ENCODE peak calls at places on chromosome 13, in ten cellular contexts. Q, I, C, A, G, B, P, Y, X and T are unnamed samples.

GRCh38 chr13:34883381-34883780 is 58.7 kb upstream of the NBEA start:
- DNase-seq in Q (no peak), I (no peak), C (no peak), A (no peak), G (no peak), B (no peak), P (no peak), Y (no peak), X (no peak), T (no peak)

GRCh38 chr13:47252627-47253026 is 355.8 kb upstream of the HTR2A start:
- DNase-seq in Q (no peak), I (no peak), C (no peak), A (no peak), G (no peak), B (no peak), P (peak; percentile 35), Y (no peak), X (no peak), T (no peak)

GRCh38 chr13:113882266-113882627 is 18.4 kb upstream of the GAS6 start:
- DNase-seq in Q (peak; percentile 52), I (no peak), C (peak; percentile 80), A (no peak), G (no peak), B (peak; percentile 64), P (no peak), Y (no peak), X (no peak), T (no peak)

GRCh38 chr13:72290962-72291681 is 424.1 kb upstream of the DACH1 start:
- DNase-seq in Q (no peak), I (no peak), C (no peak), A (no peak), G (peak; percentile 74), B (no peak), P (peak; percentile 84), Y (no peak), X (no peak), T (no peak)

GRCh38 chr13:26707122-26708006 is 53.2 kb downstream of the GPR12 start:
- DNase-seq in Q (peak; percentile 38), I (peak; percentile 25), C (no peak), A (no peak), G (peak; percentile 9), B (no peak), P (peak; percentile 57), Y (no peak), X (peak; percentile 19), T (no peak)

GRCh38 chr13:25169951-25170553 is 2.0 kb downstream of the AMER2 start:
- DNase-seq in Q (no peak), I (no peak), C (no peak), A (no peak), G (no peak), B (no peak), P (no peak), Y (no peak), X (no peak), T (no peak)

GRCh38 chr13:76636881-76637280 is 249.3 kb downstream of the KCTD12 start:
- DNase-seq in Q (no peak), I (no peak), C (no peak), A (no peak), G (no peak), B (no peak), P (no peak), Y (no peak), X (no peak), T (no peak)

GRCh38 chr13:95536629-95537241 is 15.8 kb upstream of the CLDN10 start:
- DNase-seq in Q (peak; percentile 83), I (no peak), C (no peak), A (no peak), G (no peak), B (no peak), P (peak; percentile 40), Y (no peak), X (peak; percentile 12), T (no peak)

GRCh38 chr13:28384789-28385188 is 110.1 kb downstream of the FLT1 start:
- DNase-seq in Q (no peak), I (no peak), C (no peak), A (no peak), G (no peak), B (no peak), P (no peak), Y (no peak), X (no peak), T (no peak)

GRCh38 chr13:111936267-111936925 is 130.6 kb upstream of the SOX1 start:
- DNase-seq in Q (no peak), I (no peak), C (no peak), A (no peak), G (no peak), B (no peak), P (no peak), Y (peak; percentile 28), X (no peak), T (no peak)

GRCh38 chr13:111951982-111952565 is 114.9 kb upstream of the SOX1 start:
- DNase-seq in Q (no peak), I (no peak), C (no peak), A (no peak), G (no peak), B (no peak), P (no peak), Y (peak; percentile 50), X (no peak), T (no peak)

GRCh38 chr13:44323754-44324153 is 49.9 kb upstream of the SERP2 start:
- DNase-seq in Q (no peak), I (no peak), C (no peak), A (no peak), G (no peak), B (no peak), P (no peak), Y (no peak), X (no peak), T (no peak)

GRCh38 chr13:113073942-113074341 is 31.6 kb upstream of the F7 start:
- DNase-seq in Q (no peak), I (no peak), C (no peak), A (no peak), G (no peak), B (no peak), P (no peak), Y (no peak), X (no peak), T (no peak)

GRCh38 chr13:31614704-31615103 is 124.6 kb upstream of the RXFP2 start:
- DNase-seq in Q (no peak), I (no peak), C (no peak), A (no peak), G (no peak), B (no peak), P (no peak), Y (no peak), X (no peak), T (no peak)

GRCh38 chr13:38301236-38301635 is 48.4 kb upstream of the UFM1 start:
- DNase-seq in Q (no peak), I (no peak), C (no peak), A (no peak), G (no peak), B (no peak), P (no peak), Y (no peak), X (no peak), T (no peak)

GRCh38 chr13:51501592-51502205 is 48.9 kb upstream of the INTS6 start:
- DNase-seq in Q (no peak), I (no peak), C (no peak), A (no peak), G (no peak), B (no peak), P (peak; percentile 88), Y (no peak), X (no peak), T (no peak)

GRCh38 chr13:107685876-107686275 is 529.5 kb downstream of the LIG4 start:
- DNase-seq in Q (no peak), I (no peak), C (no peak), A (no peak), G (no peak), B (no peak), P (no peak), Y (no peak), X (no peak), T (no peak)